ENCODE peak calls at places on chromosomes 7 and 10, in nine cellular contexts. T is choroid plexus epithelial cell, Y is fibroblast of lung, D is IMR-90, C is HCT116, N is heart right ventricle, Q is left lung, S is AG04449, V is hepatocyte. I is an unnamed sample.

GRCh38 chr10:16986406-16987128 is 143.0 kb downstream of the CUBN start:
- DNase-seq in S (peak; percentile 83), Y (peak; percentile 60), C (no peak), D (peak; percentile 88), N (no peak), Q (no peak), T (peak; percentile 73), V (no peak), I (peak; percentile 76)

GRCh38 chr7:137081694-137082093 is 213.2 kb downstream of the CHRM2 start:
- DNase-seq in Y (peak; percentile 98), T (peak; percentile 83), V (peak; percentile 23), Q (no peak), D (peak; percentile 98), C (no peak), S (peak; percentile 96), N (peak; percentile 83), I (peak; percentile 95)

GRCh38 chr7:134016223-134016941 is 110.8 kb upstream of the LRGUK start:
- DNase-seq in S (peak; percentile 4), T (peak; percentile 51), Q (no peak), D (peak; percentile 39), N (peak; percentile 11), Y (peak; percentile 43), V (peak; percentile 48), C (peak; percentile 12), I (peak; percentile 28)

GRCh38 chr10:69125554-69125953 is 1.6 kb downstream of the VPS26A start:
- DNase-seq in V (no peak), T (no peak), D (no peak), S (no peak), N (no peak), Y (no peak), Q (no peak), C (no peak), I (no peak)

GRCh38 chr10:132970641-132971438 is 28.5 kb upstream of the CFAP46 start:
- DNase-seq in N (no peak), S (no peak), V (no peak), D (no peak), Y (no peak), C (no peak), Q (peak; percentile 36), T (no peak), I (no peak)

GRCh38 chr10:76301950-76302349 is 870.5 kb downstream of the LRMDA start:
- DNase-seq in Y (peak; percentile 18), V (peak; percentile 19), C (no peak), T (peak; percentile 22), D (no peak), Q (no peak), N (no peak), S (no peak), I (peak; percentile 27)

GRCh38 chr7:87452279-87452678 is 23.2 kb downstream of the ABCB4 start:
- DNase-seq in N (no peak), V (no peak), D (no peak), C (no peak), Q (no peak), T (no peak), S (no peak), Y (no peak), I (no peak)

GRCh38 chr10:87504667-87505365 is at the start of gene MINPP1:
- DNase-seq in N (peak; percentile 77), V (peak; percentile 93), D (peak; percentile 84), T (peak; percentile 82), Y (peak; percentile 78), C (peak; percentile 46), Q (peak; percentile 84), S (peak; percentile 16), I (peak; percentile 81)

GRCh38 chr7:88116395-88116794 is 103.4 kb downstream of the SRI start:
- DNase-seq in V (no peak), T (no peak), Q (no peak), S (no peak), C (no peak), N (no peak), D (no peak), Y (no peak), I (no peak)

GRCh38 chr7:70944516-70944915 is 187.4 kb upstream of the GALNT17 start:
- DNase-seq in V (no peak), Q (no peak), N (no peak), Y (no peak), S (no peak), D (no peak), T (no peak), C (no peak), I (no peak)

GRCh38 chr10:15237351-15237750 is 68.9 kb upstream of the NMT2 start:
- DNase-seq in S (no peak), C (no peak), Y (peak; percentile 51), T (peak; percentile 58), D (peak; percentile 54), N (peak; percentile 15), Q (no peak), V (no peak), I (peak; percentile 65)

GRCh38 chr10:101287922-101288638 is 58.8 kb upstream of the LBX1 start:
- DNase-seq in D (peak; percentile 20), C (peak; percentile 41), V (no peak), Y (peak; percentile 41), Q (no peak), N (no peak), S (no peak), T (peak; percentile 42), I (peak; percentile 48)
- TF ChIP-seq CTCF in D (peak; percentile 30), C (peak; percentile 45), V (peak; percentile 13), Y (peak; percentile 55), Q (no peak), N (no peak), S (peak; percentile 43), T (peak; percentile 60), I (peak; percentile 49)

DNA sequence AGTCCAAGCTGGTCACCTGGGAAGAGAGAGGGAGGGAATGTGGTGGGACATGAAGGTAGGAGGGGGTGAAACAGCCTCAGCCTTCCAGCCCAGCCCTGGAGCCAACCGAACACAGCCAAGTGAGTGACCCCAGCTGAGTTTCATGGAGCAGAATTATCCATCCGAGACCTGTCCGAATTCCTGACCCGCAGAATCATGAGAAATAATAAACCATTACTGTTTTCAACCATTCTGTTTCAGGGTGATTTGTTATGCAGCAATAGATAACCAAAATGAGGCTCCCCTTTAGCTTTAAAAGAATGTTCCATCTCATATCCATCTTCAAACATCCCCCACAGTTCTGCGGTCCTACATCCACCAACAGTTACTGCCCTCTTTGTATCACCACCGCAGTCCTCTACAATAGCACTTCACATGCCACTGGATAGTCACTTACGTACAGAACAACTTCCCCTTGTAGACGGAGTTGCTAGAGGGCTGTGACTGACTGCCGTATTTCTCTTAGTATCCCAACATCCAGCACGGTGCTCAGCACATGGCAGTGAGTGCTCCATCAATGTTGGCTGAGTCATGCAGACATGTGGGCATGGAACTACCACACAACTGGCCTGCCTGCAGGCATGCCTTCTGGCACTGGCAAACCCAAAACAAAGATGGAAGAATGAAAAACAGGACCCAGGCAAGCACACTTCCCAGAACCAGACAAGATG is 18.5 kb downstream of the KIAA1549 start:
- DNase-seq in C (no peak), Q (no peak), S (no peak), Y (no peak), V (no peak), T (no peak), D (no peak), N (no peak), I (no peak)
- H3K4me3 ChIP-seq in C (no peak overlapping the region), Q (no peak overlapping the region), S (no peak overlapping the region), Y (no peak overlapping the region), V (no peak overlapping the region), T (no peak overlapping the region), D (no peak overlapping the region), N (no peak overlapping the region), I (no peak overlapping the region)

GRCh38 chr7:94301024-94301588 is 93.6 kb upstream of the COL1A2 start:
- DNase-seq in V (peak; percentile 91), Q (peak; percentile 68), T (peak; percentile 99), N (peak; percentile 65), Y (peak; percentile 97), S (no peak), C (peak; percentile 79), D (peak; percentile 98), I (peak; percentile 98)
- TF ChIP-seq CTCF in V (no peak), Q (no peak), T (peak; percentile 38), N (no peak), Y (peak; percentile 40), S (peak; percentile 19), C (no peak), D (peak; percentile 26), I (peak; percentile 21)

DNA sequence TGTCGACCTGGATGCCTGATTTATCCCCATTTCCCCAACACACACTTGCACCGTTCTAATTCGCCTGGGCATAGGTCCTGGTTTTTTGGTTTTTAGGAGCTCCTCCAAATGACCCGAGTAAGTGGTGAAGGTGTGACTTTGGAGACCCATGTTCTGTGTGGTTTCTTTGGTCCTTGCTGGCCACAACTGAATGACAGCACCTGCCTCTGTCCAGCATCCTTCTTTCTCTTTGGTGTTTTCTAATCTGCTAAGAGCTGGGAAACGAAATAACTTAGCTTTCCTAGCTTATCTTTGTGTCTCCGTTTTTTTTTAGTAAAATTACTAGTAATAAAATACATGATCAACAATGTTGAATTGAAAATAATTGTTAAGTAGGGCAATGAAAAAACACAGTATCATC is 120.2 kb downstream of the PRLHR start:
- DNase-seq in T (no peak), Q (no peak), S (no peak), N (no peak), V (no peak), Y (no peak), D (no peak), C (no peak), I (no peak)
- H3K4me3 ChIP-seq in T (no peak overlapping the region), Q (no peak overlapping the region), S (no peak overlapping the region), N (no peak overlapping the region), V (no peak overlapping the region), Y (no peak overlapping the region), D (no peak overlapping the region), C (no peak overlapping the region), I (no peak overlapping the region)

GRCh38 chr10:100817268-100817839 is 72.0 kb downstream of the PAX2 start:
- DNase-seq in C (no peak), Y (no peak), T (no peak), S (no peak), V (no peak), N (no peak), D (no peak), Q (no peak), I (no peak)
- TF ChIP-seq CTCF in C (peak; percentile 65), Y (no peak), T (peak; percentile 9), S (no peak), V (no peak), N (no peak), D (no peak), Q (no peak), I (no peak)